ENCODE peak calls at places on chromosome 1, in eight cellular contexts. One of them, this sample, is unnamed.
A peak's percentile ranks its signal among the peaks of the same experiment; 100 is the strongest.

GRCh38 chr1:221611930-221612777 is 129.7 kb downstream of the DUSP10 start:
- DNase-seq in neural progenitor cell: no peak
- DNase-seq in fibroblast of lung: peak; percentile 94
- DNase-seq in sigmoid colon: peak; percentile 86
- DNase-seq in endodermal cell: peak; percentile 59
- DNase-seq in ovary: peak; percentile 68
- DNase-seq in aorta: peak; percentile 74
- DNase-seq in colonic mucosa: peak; percentile 38
- DNase-seq in this sample: no peak

GRCh38 chr1:111157425-111157824 is 17.4 kb downstream of the CEPT1 start:
- DNase-seq in sigmoid colon: no peak
- DNase-seq in aorta: no peak
- DNase-seq in fibroblast of lung: no peak
- DNase-seq in ovary: no peak
- DNase-seq in colonic mucosa: no peak
- DNase-seq in endodermal cell: no peak
- DNase-seq in neural progenitor cell: no peak
- DNase-seq in this sample: no peak

GRCh38 chr1:13487143-13487868 is 26.5 kb downstream of the LRRC38 start:
- DNase-seq in neural progenitor cell: no peak
- DNase-seq in aorta: no peak
- DNase-seq in ovary: no peak
- DNase-seq in endodermal cell: no peak
- DNase-seq in fibroblast of lung: no peak
- DNase-seq in colonic mucosa: no peak
- DNase-seq in sigmoid colon: no peak
- DNase-seq in this sample: no peak

GRCh38 chr1:63593887-63594617 is 841 bp downstream of the PGM1 start:
- DNase-seq in neural progenitor cell: peak; percentile 21
- DNase-seq in sigmoid colon: peak; percentile 80
- DNase-seq in fibroblast of lung: peak; percentile 76
- DNase-seq in ovary: peak; percentile 70
- DNase-seq in endodermal cell: peak; percentile 89
- DNase-seq in aorta: peak; percentile 89
- DNase-seq in colonic mucosa: peak; percentile 87
- DNase-seq in this sample: no peak

GRCh38 chr1:5998051-5998905 is 6.1 kb upstream of the NPHP4 start:
- DNase-seq in neural progenitor cell: no peak
- DNase-seq in colonic mucosa: no peak
- DNase-seq in ovary: peak; percentile 12
- DNase-seq in fibroblast of lung: no peak
- DNase-seq in endodermal cell: no peak
- DNase-seq in sigmoid colon: peak; percentile 50
- DNase-seq in aorta: peak; percentile 51
- DNase-seq in this sample: no peak

GRCh38 chr1:105087496-105087895 is 1337.8 kb downstream of the AMY1C start:
- DNase-seq in endodermal cell: no peak
- DNase-seq in ovary: no peak
- DNase-seq in fibroblast of lung: peak; percentile 14
- DNase-seq in aorta: no peak
- DNase-seq in colonic mucosa: no peak
- DNase-seq in neural progenitor cell: no peak
- DNase-seq in sigmoid colon: no peak
- DNase-seq in this sample: no peak

GRCh38 chr1:33094486-33094885 is 13.5 kb downstream of the AZIN2 start:
- DNase-seq in ovary: no peak
- DNase-seq in aorta: no peak
- DNase-seq in neural progenitor cell: no peak
- DNase-seq in colonic mucosa: no peak
- DNase-seq in fibroblast of lung: no peak
- DNase-seq in endodermal cell: no peak
- DNase-seq in sigmoid colon: no peak
- DNase-seq in this sample: no peak

GRCh38 chr1:230426246-230427101 is at the start of gene PGBD5:
- DNase-seq in aorta: peak; percentile 89
- DNase-seq in fibroblast of lung: peak; percentile 65
- DNase-seq in ovary: peak; percentile 62
- DNase-seq in neural progenitor cell: peak; percentile 95
- DNase-seq in sigmoid colon: peak; percentile 69
- DNase-seq in endodermal cell: peak; percentile 96
- DNase-seq in colonic mucosa: peak; percentile 82
- DNase-seq in this sample: peak; percentile 88

GRCh38 chr1:29256979-29257804 is 20.9 kb downstream of the PTPRU start:
- DNase-seq in sigmoid colon: peak; percentile 65
- DNase-seq in aorta: peak; percentile 82
- DNase-seq in endodermal cell: peak; percentile 62
- DNase-seq in neural progenitor cell: peak; percentile 27
- DNase-seq in fibroblast of lung: peak; percentile 67
- DNase-seq in colonic mucosa: no peak
- DNase-seq in ovary: peak; percentile 57
- DNase-seq in this sample: peak; percentile 79

GRCh38 chr1:91864017-91864700 is 21.8 kb downstream of the TGFBR3 start:
- DNase-seq in colonic mucosa: no peak
- DNase-seq in sigmoid colon: no peak
- DNase-seq in fibroblast of lung: peak; percentile 52
- DNase-seq in endodermal cell: no peak
- DNase-seq in aorta: no peak
- DNase-seq in neural progenitor cell: no peak
- DNase-seq in ovary: no peak
- DNase-seq in this sample: peak; percentile 73

GRCh38 chr1:23383547-23384311 is 14.1 kb upstream of the ZNF436 start:
- DNase-seq in sigmoid colon: peak; percentile 78
- DNase-seq in endodermal cell: peak; percentile 38
- DNase-seq in ovary: no peak
- DNase-seq in colonic mucosa: no peak
- DNase-seq in aorta: no peak
- DNase-seq in fibroblast of lung: no peak
- DNase-seq in neural progenitor cell: no peak
- DNase-seq in this sample: no peak

GRCh38 chr1:245091818-245092637 is 62.8 kb upstream of the KIF26B start:
- DNase-seq in endodermal cell: peak; percentile 59
- DNase-seq in colonic mucosa: no peak
- DNase-seq in ovary: no peak
- DNase-seq in aorta: no peak
- DNase-seq in sigmoid colon: peak; percentile 70
- DNase-seq in fibroblast of lung: peak; percentile 99
- DNase-seq in neural progenitor cell: no peak
- DNase-seq in this sample: no peak

GRCh38 chr1:202577381-202577780 is 132.9 kb downstream of the SYT2 start:
- DNase-seq in neural progenitor cell: no peak
- DNase-seq in ovary: no peak
- DNase-seq in fibroblast of lung: peak; percentile 80
- DNase-seq in endodermal cell: no peak
- DNase-seq in sigmoid colon: no peak
- DNase-seq in colonic mucosa: no peak
- DNase-seq in aorta: no peak
- DNase-seq in this sample: peak; percentile 29

GRCh38 chr1:36989260-36989659 is 45.1 kb downstream of the GRIK3 start:
- DNase-seq in aorta: no peak
- DNase-seq in sigmoid colon: no peak
- DNase-seq in neural progenitor cell: no peak
- DNase-seq in ovary: peak; percentile 49
- DNase-seq in fibroblast of lung: no peak
- DNase-seq in endodermal cell: no peak
- DNase-seq in colonic mucosa: no peak
- DNase-seq in this sample: no peak

GRCh38 chr1:160204526-160205241 is 500 bp upstream of the PEA15 start:
- DNase-seq in neural progenitor cell: no peak
- DNase-seq in fibroblast of lung: no peak
- DNase-seq in aorta: no peak
- DNase-seq in ovary: no peak
- DNase-seq in endodermal cell: no peak
- DNase-seq in sigmoid colon: no peak
- DNase-seq in colonic mucosa: no peak
- DNase-seq in this sample: no peak

GRCh38 chr1:18217398-18218043 is 109.9 kb downstream of the IGSF21 start:
- DNase-seq in fibroblast of lung: no peak
- DNase-seq in neural progenitor cell: no peak
- DNase-seq in ovary: no peak
- DNase-seq in endodermal cell: peak; percentile 88
- DNase-seq in sigmoid colon: no peak
- DNase-seq in colonic mucosa: peak; percentile 63
- DNase-seq in aorta: no peak
- DNase-seq in this sample: peak; percentile 36

GRCh38 chr1:109864063-109864822 is 46.4 kb upstream of the CSF1 start:
- DNase-seq in fibroblast of lung: peak; percentile 64
- DNase-seq in aorta: no peak
- DNase-seq in colonic mucosa: no peak
- DNase-seq in sigmoid colon: no peak
- DNase-seq in neural progenitor cell: no peak
- DNase-seq in ovary: no peak
- DNase-seq in endodermal cell: no peak
- DNase-seq in this sample: no peak

GRCh38 chr1:172561252-172561651 is 28.3 kb downstream of the SUCO start:
- DNase-seq in neural progenitor cell: no peak
- DNase-seq in ovary: no peak
- DNase-seq in endodermal cell: no peak
- DNase-seq in sigmoid colon: no peak
- DNase-seq in fibroblast of lung: peak; percentile 80
- DNase-seq in aorta: no peak
- DNase-seq in colonic mucosa: no peak
- DNase-seq in this sample: no peak

GRCh38 chr1:58611986-58612385 is 34.9 kb upstream of the TACSTD2 start:
- DNase-seq in neural progenitor cell: no peak
- DNase-seq in sigmoid colon: no peak
- DNase-seq in ovary: no peak
- DNase-seq in colonic mucosa: no peak
- DNase-seq in endodermal cell: no peak
- DNase-seq in fibroblast of lung: peak; percentile 53
- DNase-seq in aorta: no peak
- DNase-seq in this sample: no peak

GRCh38 chr1:80171101-80171500 is 1164.6 kb upstream of the ADGRL4 start:
- DNase-seq in endodermal cell: no peak
- DNase-seq in neural progenitor cell: no peak
- DNase-seq in sigmoid colon: no peak
- DNase-seq in aorta: no peak
- DNase-seq in ovary: no peak
- DNase-seq in colonic mucosa: no peak
- DNase-seq in fibroblast of lung: peak; percentile 4
- DNase-seq in this sample: peak; percentile 25

GRCh38 chr1:70044832-70045231 is 160.5 kb downstream of the LRRC40 start:
- DNase-seq in endodermal cell: no peak
- DNase-seq in colonic mucosa: no peak
- DNase-seq in aorta: no peak
- DNase-seq in fibroblast of lung: peak; percentile 86
- DNase-seq in ovary: no peak
- DNase-seq in neural progenitor cell: no peak
- DNase-seq in sigmoid colon: no peak
- DNase-seq in this sample: no peak

GRCh38 chr1:26728645-26729044 is 32.8 kb downstream of the ARID1A start:
- DNase-seq in aorta: no peak
- DNase-seq in neural progenitor cell: no peak
- DNase-seq in colonic mucosa: no peak
- DNase-seq in ovary: no peak
- DNase-seq in sigmoid colon: no peak
- DNase-seq in fibroblast of lung: no peak
- DNase-seq in endodermal cell: no peak
- DNase-seq in this sample: no peak

GRCh38 chr1:26730695-26731094 is 34.9 kb downstream of the ARID1A start:
- DNase-seq in neural progenitor cell: no peak
- DNase-seq in sigmoid colon: no peak
- DNase-seq in fibroblast of lung: peak; percentile 61
- DNase-seq in endodermal cell: no peak
- DNase-seq in aorta: no peak
- DNase-seq in ovary: no peak
- DNase-seq in colonic mucosa: no peak
- DNase-seq in this sample: no peak

GRCh38 chr1:26726784-26727183 is 31.0 kb downstream of the ARID1A start:
- DNase-seq in fibroblast of lung: no peak
- DNase-seq in aorta: no peak
- DNase-seq in colonic mucosa: no peak
- DNase-seq in sigmoid colon: no peak
- DNase-seq in endodermal cell: no peak
- DNase-seq in neural progenitor cell: no peak
- DNase-seq in ovary: no peak
- DNase-seq in this sample: no peak

GRCh38 chr1:26731233-26731902 is 35.6 kb downstream of the ARID1A start:
- DNase-seq in endodermal cell: no peak
- DNase-seq in colonic mucosa: no peak
- DNase-seq in sigmoid colon: no peak
- DNase-seq in aorta: no peak
- DNase-seq in ovary: no peak
- DNase-seq in neural progenitor cell: no peak
- DNase-seq in fibroblast of lung: no peak
- DNase-seq in this sample: no peak

GRCh38 chr1:26729633-26730032 is 33.8 kb downstream of the ARID1A start:
- DNase-seq in ovary: no peak
- DNase-seq in aorta: no peak
- DNase-seq in endodermal cell: no peak
- DNase-seq in colonic mucosa: no peak
- DNase-seq in neural progenitor cell: no peak
- DNase-seq in fibroblast of lung: no peak
- DNase-seq in sigmoid colon: no peak
- DNase-seq in this sample: no peak
- H3K36me3 ChIP-seq in ovary: no peaks in the 10 kb centered on the region
- H3K36me3 ChIP-seq in aorta: peaks cover 10% of the 10 kb centered on the region
- H3K36me3 ChIP-seq in endodermal cell: peaks cover 58% of the 10 kb centered on the region
- H3K36me3 ChIP-seq in colonic mucosa: peaks cover 18% of the 10 kb centered on the region
- H3K36me3 ChIP-seq in neural progenitor cell: peaks cover 30% of the 10 kb centered on the region
- H3K36me3 ChIP-seq in fibroblast of lung: peaks cover 14% of the 10 kb centered on the region
- H3K36me3 ChIP-seq in sigmoid colon: peaks cover 23% of the 10 kb centered on the region
- H3K36me3 ChIP-seq in this sample: peaks cover 55% of the 10 kb centered on the region

GRCh38 chr1:206495493-206496046 is 11.8 kb upstream of the RASSF5 start:
- DNase-seq in colonic mucosa: no peak
- DNase-seq in aorta: no peak
- DNase-seq in neural progenitor cell: no peak
- DNase-seq in ovary: no peak
- DNase-seq in fibroblast of lung: peak; percentile 41
- DNase-seq in endodermal cell: no peak
- DNase-seq in sigmoid colon: no peak
- DNase-seq in this sample: no peak
- H3K4me3 ChIP-seq in colonic mucosa: no peak overlapping the region
- H3K4me3 ChIP-seq in aorta: no peak overlapping the region
- H3K4me3 ChIP-seq in neural progenitor cell: no peak overlapping the region
- H3K4me3 ChIP-seq in ovary: no peak overlapping the region
- H3K4me3 ChIP-seq in fibroblast of lung: no peak overlapping the region
- H3K4me3 ChIP-seq in endodermal cell: no peak overlapping the region
- H3K4me3 ChIP-seq in sigmoid colon: no peak overlapping the region
- H3K4me3 ChIP-seq in this sample: no peak overlapping the region

GRCh38 chr1:114496091-114496490 is 14.9 kb downstream of the TRIM33 start:
- DNase-seq in fibroblast of lung: no peak
- DNase-seq in ovary: no peak
- DNase-seq in neural progenitor cell: no peak
- DNase-seq in sigmoid colon: no peak
- DNase-seq in endodermal cell: no peak
- DNase-seq in colonic mucosa: no peak
- DNase-seq in aorta: no peak
- DNase-seq in this sample: no peak
- H3K9me3 ChIP-seq in fibroblast of lung: no peaks in the 10 kb centered on the region
- H3K9me3 ChIP-seq in ovary: no peaks in the 10 kb centered on the region
- H3K9me3 ChIP-seq in neural progenitor cell: no peaks in the 10 kb centered on the region
- H3K9me3 ChIP-seq in sigmoid colon: no peaks in the 10 kb centered on the region
- H3K9me3 ChIP-seq in endodermal cell: peaks cover 12% of the 10 kb centered on the region
- H3K9me3 ChIP-seq in colonic mucosa: no peaks in the 10 kb centered on the region
- H3K9me3 ChIP-seq in aorta: no peaks in the 10 kb centered on the region
- H3K9me3 ChIP-seq in this sample: no peaks in the 10 kb centered on the region

GRCh38 chr1:151238467-151238739 is 16.1 kb upstream of the PSMD4 start:
- DNase-seq in aorta: no peak
- DNase-seq in colonic mucosa: no peak
- DNase-seq in neural progenitor cell: no peak
- DNase-seq in sigmoid colon: no peak
- DNase-seq in ovary: no peak
- DNase-seq in fibroblast of lung: peak; percentile 91
- DNase-seq in endodermal cell: no peak
- DNase-seq in this sample: no peak

GRCh38 chr1:151237678-151238466 is 16.7 kb upstream of the PSMD4 start:
- DNase-seq in aorta: no peak
- DNase-seq in sigmoid colon: no peak
- DNase-seq in colonic mucosa: no peak
- DNase-seq in ovary: no peak
- DNase-seq in neural progenitor cell: no peak
- DNase-seq in fibroblast of lung: no peak
- DNase-seq in endodermal cell: no peak
- DNase-seq in this sample: no peak

GRCh38 chr1:151235235-151235634 is 19.3 kb upstream of the PSMD4 start:
- DNase-seq in sigmoid colon: no peak
- DNase-seq in ovary: no peak
- DNase-seq in fibroblast of lung: no peak
- DNase-seq in endodermal cell: no peak
- DNase-seq in colonic mucosa: no peak
- DNase-seq in aorta: no peak
- DNase-seq in neural progenitor cell: no peak
- DNase-seq in this sample: no peak
- H3K36me3 ChIP-seq in sigmoid colon: peaks cover 82% of the 10 kb centered on the region
- H3K36me3 ChIP-seq in ovary: no peaks in the 10 kb centered on the region
- H3K36me3 ChIP-seq in fibroblast of lung: peaks cover 25% of the 10 kb centered on the region
- H3K36me3 ChIP-seq in endodermal cell: peaks cover 93% of the 10 kb centered on the region
- H3K36me3 ChIP-seq in colonic mucosa: peaks cover 29% of the 10 kb centered on the region
- H3K36me3 ChIP-seq in aorta: peaks cover 21% of the 10 kb centered on the region
- H3K36me3 ChIP-seq in neural progenitor cell: peaks cover 16% of the 10 kb centered on the region
- H3K36me3 ChIP-seq in this sample: peaks cover 95% of the 10 kb centered on the region